ENCODE peak calls at places on chromosomes 4 and X, in ten cellular contexts. H, F, J, S, Z, E, Q, P, C and M are unnamed samples.

GRCh38 chr4:124783847-124784246 is 71.3 kb upstream of the ANKRD50 start:
- DNase-seq in H (no peak), F (no peak), J (no peak), S (no peak), Z (no peak), E (no peak), Q (no peak), P (no peak), C (no peak), M (no peak)

GRCh38 chrX:128728943-128729342 is 676.7 kb upstream of the ACTRT1 start:
- DNase-seq in H (no peak), F (no peak), J (no peak), S (no peak), Z (no peak), E (no peak), Q (no peak), P (no peak), C (no peak), M (no peak)

GRCh38 chr4:38237139-38237538 is 276.9 kb downstream of the PTTG2 start:
- DNase-seq in H (no peak), F (no peak), J (no peak), S (no peak), Z (no peak), E (no peak), Q (no peak), P (no peak), C (no peak), M (no peak)

GRCh38 chr4:71113294-71113693 is 119.8 kb downstream of the DCK start:
- DNase-seq in H (no peak), F (no peak), J (no peak), S (no peak), Z (no peak), E (no peak), Q (no peak), P (no peak), C (no peak), M (no peak)

GRCh38 chrX:7983594-7983993 is 56.4 kb upstream of the PNPLA4 start:
- DNase-seq in H (no peak), F (no peak), J (no peak), S (no peak), Z (no peak), E (no peak), Q (no peak), P (no peak), C (no peak), M (no peak)

GRCh38 chrX:100696699-100697351 is 35.1 kb downstream of the SYTL4 start:
- DNase-seq in H (no peak), F (no peak), J (no peak), S (no peak), Z (no peak), E (no peak), Q (no peak), P (no peak), C (no peak), M (no peak)

GRCh38 chrX:88982933-88983332 is 235.9 kb downstream of the CPXCR1 start:
- DNase-seq in H (no peak), F (no peak), J (no peak), S (no peak), Z (no peak), E (no peak), Q (no peak), P (no peak), C (no peak), M (no peak)

GRCh38 chrX:44874481-44875184 is 1.6 kb downstream of the KDM6A start:
- DNase-seq in H (no peak), F (no peak), J (no peak), S (peak; percentile 68), Z (no peak), E (peak; percentile 10), Q (peak; percentile 20), P (peak; percentile 9), C (peak; percentile 35), M (peak; percentile 33)

GRCh38 chr4:78987683-78988082 is 48.4 kb upstream of the PAQR3 start:
- DNase-seq in H (no peak), F (no peak), J (no peak), S (no peak), Z (no peak), E (no peak), Q (no peak), P (no peak), C (no peak), M (no peak)

GRCh38 chr4:6206771-6207290 is 6.5 kb upstream of the JAKMIP1 start:
- DNase-seq in H (peak; percentile 53), F (no peak), J (peak; percentile 36), S (no peak), Z (no peak), E (no peak), Q (no peak), P (no peak), C (peak; percentile 10), M (peak; percentile 10)

GRCh38 chrX:50108264-50108663 is 92.5 kb downstream of the AKAP4 start:
- DNase-seq in H (no peak), F (no peak), J (no peak), S (no peak), Z (no peak), E (no peak), Q (no peak), P (no peak), C (no peak), M (no peak)

GRCh38 chr4:82775243-82775642 is 23.4 kb downstream of the SCD5 start:
- DNase-seq in H (no peak), F (no peak), J (no peak), S (no peak), Z (no peak), E (no peak), Q (no peak), P (no peak), C (no peak), M (no peak)

GRCh38 chr4:123871351-123871750 is 474.8 kb downstream of the SPRY1 start:
- DNase-seq in H (no peak), F (no peak), J (no peak), S (no peak), Z (no peak), E (no peak), Q (no peak), P (no peak), C (no peak), M (no peak)

GRCh38 chr4:118760092-118760491 is 74.9 kb downstream of the METTL14 start:
- DNase-seq in H (no peak), F (no peak), J (no peak), S (no peak), Z (no peak), E (no peak), Q (no peak), P (no peak), C (no peak), M (no peak)
- H3K4me1 ChIP-seq in H (peaks cover 88% of the 10 kb centered on the region), F (peaks cover 29% of the 10 kb centered on the region), J (no peaks in the 10 kb centered on the region), S (no peaks in the 10 kb centered on the region), Z (peaks cover 14% of the 10 kb centered on the region), E (no peaks in the 10 kb centered on the region), Q (peaks cover 99% of the 10 kb centered on the region), P (peaks cover 81% of the 10 kb centered on the region), C (peaks cover under 1% of the 10 kb centered on the region), M (peaks cover 66% of the 10 kb centered on the region)

GRCh38 chr4:174520655-174521054 is 1.6 kb downstream of the HPGD start:
- DNase-seq in H (no peak), F (no peak), J (no peak), S (no peak), Z (no peak), E (no peak), Q (no peak), P (no peak), C (no peak), M (no peak)

GRCh38 chr4:174522183-174523002 is at the start of gene HPGD:
- DNase-seq in H (peak; percentile 82), F (peak; percentile 57), J (no peak), S (peak; percentile 33), Z (peak; percentile 56), E (peak; percentile 34), Q (peak; percentile 16), P (peak; percentile 23), C (peak; percentile 75), M (peak; percentile 67)

GRCh38 chr4:174524242-174524641 is 2.0 kb upstream of the HPGD start:
- DNase-seq in H (no peak), F (no peak), J (no peak), S (no peak), Z (peak; percentile 56), E (no peak), Q (no peak), P (no peak), C (peak; percentile 58), M (no peak)

GRCh38 chr4:174521800-174522182 is 497 bp downstream of the HPGD start:
- DNase-seq in H (no peak), F (peak; percentile 16), J (no peak), S (no peak), Z (no peak), E (no peak), Q (no peak), P (no peak), C (peak; percentile 54), M (peak; percentile 38)

GRCh38 chr4:174523003-174523693 is 860 bp upstream of the HPGD start:
- DNase-seq in H (no peak), F (peak; percentile 24), J (no peak), S (no peak), Z (no peak), E (peak; percentile 7), Q (no peak), P (no peak), C (no peak), M (peak; percentile 18)
- TF ChIP-seq POLR2A in H (no peak), F (no peak), J (no peak), S (no peak), Z (no peak), E (no peak), Q (no peak), P (no peak), C (no peak), M (no peak)

GRCh38 chrX:150692837-150693781 is at the start of gene MTMR1:
- DNase-seq in H (peak; percentile 67), F (peak; percentile 39), J (no peak), S (peak; percentile 33), Z (no peak), E (no peak), Q (peak; percentile 26), P (no peak), C (peak; percentile 44), M (peak; percentile 41)
- H3K4me1 ChIP-seq in H (no peaks in the 10 kb centered on the region), F (no peaks in the 10 kb centered on the region), J (no peaks in the 10 kb centered on the region), S (peaks cover 19% of the 10 kb centered on the region), Z (no peaks in the 10 kb centered on the region), E (no peaks in the 10 kb centered on the region), Q (peaks cover 3% of the 10 kb centered on the region), P (peaks cover 5% of the 10 kb centered on the region), C (no peaks in the 10 kb centered on the region), M (no peaks in the 10 kb centered on the region)

GRCh38 chr4:36687681-36688080 is 406.3 kb downstream of the DTHD1 start:
- DNase-seq in H (no peak), F (no peak), J (no peak), S (no peak), Z (no peak), E (no peak), Q (no peak), P (no peak), C (no peak), M (no peak)
- TF ChIP-seq POLR2A in H (no peak), F (no peak), J (no peak), S (no peak), Z (no peak), E (no peak), Q (no peak), P (no peak), C (no peak), M (no peak)

DNA sequence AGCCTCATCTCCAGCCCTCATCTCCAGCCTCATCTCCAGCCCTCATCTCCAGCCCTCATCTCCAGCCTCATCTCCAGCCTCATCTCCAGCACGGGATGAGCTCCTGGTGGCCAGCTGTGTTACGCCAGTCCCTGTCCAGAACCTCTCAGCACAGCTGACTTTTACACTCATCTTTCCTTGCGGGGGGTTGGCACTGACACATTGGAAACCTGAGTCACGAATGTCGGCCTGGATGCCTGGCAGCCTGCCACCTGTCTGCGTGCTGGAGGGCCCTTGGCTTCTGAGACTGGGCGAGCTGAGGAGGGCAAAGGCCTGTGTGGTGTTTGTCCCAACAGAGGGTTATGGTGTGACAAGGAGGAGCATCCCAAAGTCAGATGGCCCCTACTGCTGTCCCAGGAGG is 66.1 kb upstream of the HGFAC start:
- DNase-seq in H (peak; percentile 58), F (no peak), J (no peak), S (no peak), Z (peak; percentile 86), E (no peak), Q (no peak), P (peak; percentile 75), C (no peak), M (no peak)
- H3K4me1 ChIP-seq in H (peaks cover 4% of the 10 kb centered on the region), F (no peaks in the 10 kb centered on the region), J (no peaks in the 10 kb centered on the region), S (no peaks in the 10 kb centered on the region), Z (no peaks in the 10 kb centered on the region), E (no peaks in the 10 kb centered on the region), Q (peaks cover 28% of the 10 kb centered on the region), P (peaks cover 1% of the 10 kb centered on the region), C (peaks cover 3% of the 10 kb centered on the region), M (no peaks in the 10 kb centered on the region)